ENCODE peak calls at places on chromosomes 7 and 10, in six cellular contexts. One of them, this sample, is unnamed.

GRCh38 chr10:43376046-43376635 is 4.7 kb downstream of the FXYD4 start:
- ATAC-seq in HCT116: no peak
- ATAC-seq in HepG2: no peak
- ATAC-seq in Panc1: no peak
- ATAC-seq in GM12878: no peak
- ATAC-seq in K562: no peak
- ATAC-seq in this sample: no peak

GRCh38 chr7:116455009-116455408 is 44.5 kb upstream of the CAV2 start:
- ATAC-seq in HCT116: no peak
- ATAC-seq in HepG2: no peak
- ATAC-seq in Panc1: no peak
- ATAC-seq in GM12878: no peak
- ATAC-seq in K562: no peak
- ATAC-seq in this sample: no peak

GRCh38 chr10:96585726-96586418 is 940 bp downstream of the TM9SF3 start:
- ATAC-seq in HCT116: peak
- ATAC-seq in HepG2: peak
- ATAC-seq in Panc1: peak
- ATAC-seq in GM12878: peak
- ATAC-seq in K562: peak
- ATAC-seq in this sample: no peak

GRCh38 chr10:15863733-15864132 is 3.4 kb upstream of the MINDY3 start:
- ATAC-seq in HCT116: no peak
- ATAC-seq in HepG2: no peak
- ATAC-seq in Panc1: no peak
- ATAC-seq in GM12878: no peak
- ATAC-seq in K562: no peak
- ATAC-seq in this sample: no peak

GRCh38 chr7:24665564-24666294 is 91.5 kb downstream of the GSDME start:
- ATAC-seq in HCT116: peak
- ATAC-seq in HepG2: peak
- ATAC-seq in Panc1: peak
- ATAC-seq in GM12878: peak
- ATAC-seq in K562: peak
- ATAC-seq in this sample: peak

GRCh38 chr7:107815254-107815882 is 12.3 kb upstream of the SLC26A3 start:
- ATAC-seq in HCT116: no peak
- ATAC-seq in HepG2: no peak
- ATAC-seq in Panc1: no peak
- ATAC-seq in GM12878: peak
- ATAC-seq in K562: no peak
- ATAC-seq in this sample: no peak

GRCh38 chr7:151381333-151382078 is 28.3 kb downstream of the WDR86 start:
- ATAC-seq in HCT116: no peak
- ATAC-seq in HepG2: no peak
- ATAC-seq in Panc1: peak
- ATAC-seq in GM12878: peak
- ATAC-seq in K562: no peak
- ATAC-seq in this sample: peak

GRCh38 chr7:42292991-42293521 is 56.0 kb upstream of the GLI3 start:
- ATAC-seq in HCT116: no peak
- ATAC-seq in HepG2: no peak
- ATAC-seq in Panc1: no peak
- ATAC-seq in GM12878: no peak
- ATAC-seq in K562: no peak
- ATAC-seq in this sample: no peak

GRCh38 chr7:129845178-129845971 is 107.4 kb downstream of the UBE2H start:
- ATAC-seq in HCT116: peak
- ATAC-seq in HepG2: no peak
- ATAC-seq in Panc1: peak
- ATAC-seq in GM12878: no peak
- ATAC-seq in K562: peak
- ATAC-seq in this sample: no peak

GRCh38 chr7:45000096-45001032 is at the start of gene CCM2:
- ATAC-seq in HCT116: peak
- ATAC-seq in HepG2: peak
- ATAC-seq in Panc1: peak
- ATAC-seq in GM12878: peak
- ATAC-seq in K562: peak
- ATAC-seq in this sample: peak

GRCh38 chr10:1508096-1508495 is 229.2 kb downstream of the ADARB2 start:
- ATAC-seq in HCT116: no peak
- ATAC-seq in HepG2: no peak
- ATAC-seq in Panc1: no peak
- ATAC-seq in GM12878: no peak
- ATAC-seq in K562: no peak
- ATAC-seq in this sample: no peak

GRCh38 chr10:8543361-8544056 is 489.0 kb downstream of the GATA3 start:
- ATAC-seq in HCT116: no peak
- ATAC-seq in HepG2: no peak
- ATAC-seq in Panc1: no peak
- ATAC-seq in GM12878: no peak
- ATAC-seq in K562: no peak
- ATAC-seq in this sample: no peak

GRCh38 chr10:117652228-117653169 is 110.0 kb downstream of the EMX2 start:
- ATAC-seq in HCT116: peak
- ATAC-seq in HepG2: no peak
- ATAC-seq in Panc1: no peak
- ATAC-seq in GM12878: peak
- ATAC-seq in K562: no peak
- ATAC-seq in this sample: no peak

GRCh38 chr7:139829654-139830130 is 628 bp downstream of the TBXAS1 start:
- ATAC-seq in HCT116: no peak
- ATAC-seq in HepG2: no peak
- ATAC-seq in Panc1: no peak
- ATAC-seq in GM12878: peak
- ATAC-seq in K562: no peak
- ATAC-seq in this sample: no peak

GRCh38 chr7:20053334-20054104 is 163.7 kb downstream of the MACC1 start:
- ATAC-seq in HCT116: no peak
- ATAC-seq in HepG2: no peak
- ATAC-seq in Panc1: no peak
- ATAC-seq in GM12878: no peak
- ATAC-seq in K562: no peak
- ATAC-seq in this sample: no peak

GRCh38 chr10:78966844-78967488 is 101.8 kb upstream of the ZMIZ1 start:
- ATAC-seq in HCT116: no peak
- ATAC-seq in HepG2: no peak
- ATAC-seq in Panc1: no peak
- ATAC-seq in GM12878: no peak
- ATAC-seq in K562: no peak
- ATAC-seq in this sample: no peak

GRCh38 chr10:78964274-78964951 is 104.4 kb upstream of the ZMIZ1 start:
- ATAC-seq in HCT116: peak
- ATAC-seq in HepG2: peak
- ATAC-seq in Panc1: peak
- ATAC-seq in GM12878: no peak
- ATAC-seq in K562: no peak
- ATAC-seq in this sample: no peak

GRCh38 chr10:78966182-78966787 is 102.5 kb upstream of the ZMIZ1 start:
- ATAC-seq in HCT116: no peak
- ATAC-seq in HepG2: no peak
- ATAC-seq in Panc1: no peak
- ATAC-seq in GM12878: no peak
- ATAC-seq in K562: no peak
- ATAC-seq in this sample: no peak

GRCh38 chr10:78963074-78964034 is 105.4 kb upstream of the ZMIZ1 start:
- ATAC-seq in HCT116: no peak
- ATAC-seq in HepG2: no peak
- ATAC-seq in Panc1: no peak
- ATAC-seq in GM12878: no peak
- ATAC-seq in K562: peak
- ATAC-seq in this sample: no peak

DNA sequence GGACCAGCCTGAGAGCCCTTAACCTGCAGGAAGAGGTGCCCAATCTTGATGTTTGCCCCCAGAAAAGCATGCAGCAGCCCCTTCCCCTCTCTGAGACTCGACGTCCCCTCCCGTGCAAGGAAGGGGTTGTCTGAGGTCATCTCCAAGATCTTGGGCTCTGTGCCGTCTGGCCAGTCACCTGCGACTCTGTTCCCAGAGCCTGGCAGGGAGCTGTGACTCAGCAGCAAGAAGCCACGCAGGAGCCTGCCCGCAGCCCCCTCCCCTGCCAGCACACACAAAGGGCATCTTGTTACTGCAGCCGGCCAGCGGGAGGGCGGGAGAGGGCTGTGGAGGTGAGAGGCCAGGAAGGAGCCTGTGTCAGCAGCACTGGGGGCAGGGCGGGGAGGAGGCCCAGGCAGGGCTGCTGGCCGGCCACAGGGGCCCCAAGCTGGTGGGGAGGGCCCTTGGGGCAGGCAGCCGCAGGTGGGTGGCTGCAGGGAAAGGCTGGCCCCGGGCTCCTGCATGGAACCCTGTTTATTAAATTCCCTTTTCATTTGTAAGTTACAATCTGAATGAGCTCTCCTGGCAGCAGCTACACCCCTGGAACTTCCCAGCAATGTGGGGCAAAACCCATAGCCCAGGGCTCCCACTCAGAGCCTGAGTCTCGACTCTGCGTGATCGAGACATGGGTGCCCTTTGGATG is 103.7 kb upstream of the ZMIZ1 start:
- ATAC-seq in HCT116: peak
- ATAC-seq in HepG2: peak
- ATAC-seq in Panc1: peak
- ATAC-seq in GM12878: peak
- ATAC-seq in K562: peak
- ATAC-seq in this sample: no peak
- H3K27ac ChIP-seq in HCT116: peak
- H3K27ac ChIP-seq in HepG2: peak
- H3K27ac ChIP-seq in Panc1: peak
- H3K27ac ChIP-seq in GM12878: no peak
- H3K27ac ChIP-seq in K562: no peak
- H3K27ac ChIP-seq in this sample: peak

DNA sequence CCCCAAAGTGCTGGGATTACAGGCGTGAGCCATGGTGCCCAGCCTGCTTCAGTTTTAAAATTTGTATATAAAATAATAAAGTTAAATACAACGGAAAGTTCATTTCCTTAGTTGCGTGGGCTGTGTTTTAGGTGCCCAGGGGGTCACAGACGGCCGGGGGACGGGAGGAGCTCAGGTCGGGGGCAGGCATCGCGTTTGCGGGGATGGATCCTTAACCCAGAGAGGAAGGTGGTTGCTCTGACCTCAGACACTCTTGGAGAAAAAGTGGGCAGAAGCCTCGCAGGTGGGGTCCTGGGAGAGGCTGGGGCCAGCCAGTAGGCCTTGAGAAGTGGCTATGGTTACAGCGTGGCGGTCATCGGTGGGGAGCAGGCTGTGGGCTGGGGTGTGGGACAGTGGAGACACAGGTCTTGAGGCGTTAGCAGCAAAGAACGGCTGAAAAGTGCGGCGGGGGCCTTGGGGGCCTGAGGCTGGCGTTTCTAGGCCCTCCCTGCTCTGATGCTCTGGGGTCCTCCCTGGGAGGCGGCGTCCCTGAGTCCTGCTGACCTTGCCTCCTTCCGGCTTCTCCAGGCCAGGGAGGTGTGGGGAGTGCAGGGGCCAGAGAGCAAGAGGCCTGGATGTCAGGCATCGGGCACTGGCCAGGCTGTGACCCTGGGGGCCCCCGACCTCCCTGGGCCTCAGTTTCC is 54.4 kb downstream of the UNCX start:
- ATAC-seq in HCT116: no peak
- ATAC-seq in HepG2: peak
- ATAC-seq in Panc1: no peak
- ATAC-seq in GM12878: no peak
- ATAC-seq in K562: no peak
- ATAC-seq in this sample: no peak
- TF ChIP-seq POLR2AphosphoS5 in HCT116: no peak
- TF ChIP-seq POLR2AphosphoS5 in HepG2: no peak
- TF ChIP-seq POLR2AphosphoS5 in Panc1: no peak
- TF ChIP-seq POLR2AphosphoS5 in GM12878: no peak
- TF ChIP-seq POLR2AphosphoS5 in K562: no peak
- TF ChIP-seq POLR2AphosphoS5 in this sample: no peak

GRCh38 chr7:5510426-5511045 is 86.9 kb upstream of the TNRC18 start:
- ATAC-seq in HCT116: no peak
- ATAC-seq in HepG2: no peak
- ATAC-seq in Panc1: no peak
- ATAC-seq in GM12878: no peak
- ATAC-seq in K562: no peak
- ATAC-seq in this sample: no peak
- H3K27ac ChIP-seq in HCT116: peak
- H3K27ac ChIP-seq in HepG2: no peak
- H3K27ac ChIP-seq in Panc1: peak
- H3K27ac ChIP-seq in GM12878: peak
- H3K27ac ChIP-seq in K562: no peak
- H3K27ac ChIP-seq in this sample: no peak

GRCh38 chr7:69804962-69805361 is 206.7 kb downstream of the AUTS2 start:
- ATAC-seq in HCT116: no peak
- ATAC-seq in HepG2: no peak
- ATAC-seq in Panc1: no peak
- ATAC-seq in GM12878: peak
- ATAC-seq in K562: no peak
- ATAC-seq in this sample: no peak

GRCh38 chr7:69799990-69800389 is 201.7 kb downstream of the AUTS2 start:
- ATAC-seq in HCT116: no peak
- ATAC-seq in HepG2: no peak
- ATAC-seq in Panc1: no peak
- ATAC-seq in GM12878: no peak
- ATAC-seq in K562: no peak
- ATAC-seq in this sample: no peak

GRCh38 chr7:69801729-69802688 is 203.7 kb downstream of the AUTS2 start:
- ATAC-seq in HCT116: no peak
- ATAC-seq in HepG2: no peak
- ATAC-seq in Panc1: no peak
- ATAC-seq in GM12878: no peak
- ATAC-seq in K562: no peak
- ATAC-seq in this sample: no peak

GRCh38 chr7:69800495-69800894 is 202.2 kb downstream of the AUTS2 start:
- ATAC-seq in HCT116: no peak
- ATAC-seq in HepG2: no peak
- ATAC-seq in Panc1: no peak
- ATAC-seq in GM12878: no peak
- ATAC-seq in K562: no peak
- ATAC-seq in this sample: no peak

DNA sequence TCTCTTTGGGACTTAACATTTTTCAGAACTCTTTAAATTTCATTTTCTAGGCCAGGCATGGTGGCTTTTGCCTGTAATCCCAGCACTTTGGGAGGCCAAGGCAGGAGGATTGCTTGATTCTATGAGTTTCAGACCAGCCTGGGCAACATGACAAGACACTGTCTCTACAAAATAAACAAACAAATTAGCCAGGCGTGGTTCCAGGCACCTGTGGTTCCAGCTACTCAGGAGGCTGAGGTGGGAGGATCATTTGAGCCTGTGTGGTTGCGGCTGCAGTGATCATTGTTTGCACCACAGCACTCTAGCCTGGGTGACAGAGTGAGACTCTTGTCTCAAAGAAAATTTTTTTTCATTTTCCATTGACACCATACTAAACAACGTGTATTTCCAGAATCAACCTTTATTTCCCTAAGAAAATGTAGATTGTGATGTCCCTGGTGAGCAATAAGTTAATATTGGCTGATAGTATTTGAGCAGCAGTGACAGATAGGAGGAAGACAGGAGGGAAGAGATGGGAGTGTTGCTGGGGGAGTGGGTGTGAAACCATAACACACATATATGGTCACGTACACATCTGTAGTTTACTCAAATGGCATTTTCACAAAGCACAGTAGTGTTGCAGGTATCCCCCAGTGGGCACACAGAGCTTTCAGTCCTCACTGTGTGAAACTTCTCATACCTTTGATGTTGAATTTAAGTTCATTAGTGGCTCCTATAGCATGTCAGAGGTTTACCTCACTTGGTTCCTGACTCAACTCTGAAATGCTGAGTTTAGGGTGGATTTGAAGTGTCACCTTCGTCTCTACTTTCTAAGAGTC is 205.6 kb downstream of the AUTS2 start:
- ATAC-seq in HCT116: no peak
- ATAC-seq in HepG2: no peak
- ATAC-seq in Panc1: no peak
- ATAC-seq in GM12878: peak
- ATAC-seq in K562: no peak
- ATAC-seq in this sample: no peak
- TF ChIP-seq POLR2AphosphoS5 in HCT116: no peak
- TF ChIP-seq POLR2AphosphoS5 in HepG2: no peak
- TF ChIP-seq POLR2AphosphoS5 in Panc1: no peak
- TF ChIP-seq POLR2AphosphoS5 in GM12878: peak
- TF ChIP-seq POLR2AphosphoS5 in K562: no peak
- TF ChIP-seq POLR2AphosphoS5 in this sample: no peak